ENCODE peak calls at places on chromosomes 5 and 9, in four cellular contexts. E is T-helper 2 cell; O is GM12878; P is stimulated activated CD4-positive, alpha-beta T cell treated with anti-CD3 and anti-CD28 coated beads, Interleukin-2, amount 100 ng/mL, for 48 hours. Y is an unnamed sample.

GRCh38 chr9:35904966-35905781 is 828 bp upstream of the HRCT1 start:
- DNase-seq in E (no peak), O (no peak), P (no peak), Y (no peak)

GRCh38 chr5:88878976-88879375 is 4.0 kb downstream of the MEF2C start:
- DNase-seq in E (no peak), P (no peak), O (no peak), Y (no peak)

GRCh38 chr9:12814877-12815237 is 40.0 kb downstream of the LURAP1L start:
- DNase-seq in O (no peak), E (no peak), P (no peak), Y (no peak)

GRCh38 chr5:171387970-171388815 is 544 bp downstream of the NPM1 start:
- DNase-seq in O (peak; percentile 59), E (peak; percentile 90), P (peak; percentile 78), Y (peak; percentile 68)

GRCh38 chr9:104745852-104746251 is 1.6 kb upstream of the NIPSNAP3A start:
- DNase-seq in O (no peak), E (no peak), P (no peak), Y (no peak)

GRCh38 chr5:64532657-64533056 is 26.8 kb downstream of the RGS7BP start:
- DNase-seq in P (no peak), O (no peak), E (no peak), Y (no peak)

GRCh38 chr5:26553079-26553478 is 485.3 kb downstream of the CDH9 start:
- DNase-seq in O (no peak), E (no peak), P (no peak), Y (no peak)

GRCh38 chr5:86838078-86838477 is 220.3 kb downstream of the COX7C start:
- DNase-seq in E (no peak), O (no peak), P (no peak), Y (no peak)

GRCh38 chr5:169875091-169875727 is 105.1 kb downstream of the INSYN2B start:
- DNase-seq in E (no peak), O (no peak), P (no peak), Y (no peak)

GRCh38 chr5:128579669-128580068 is 41.6 kb upstream of the FBN2 start:
- DNase-seq in E (no peak), O (no peak), P (no peak), Y (no peak)

GRCh38 chr5:72063219-72063819 is 44.0 kb upstream of the MAP1B start:
- DNase-seq in P (peak; percentile 18), O (no peak), E (peak; percentile 7), Y (no peak)

GRCh38 chr9:120265791-120266190 is 314.2 kb downstream of the CDK5RAP2 start:
- DNase-seq in P (no peak), E (no peak), O (no peak), Y (no peak)

GRCh38 chr5:9698125-9698848 is 68.1 kb upstream of the TAS2R1 start:
- DNase-seq in O (no peak), E (no peak), P (no peak), Y (no peak)

GRCh38 chr9:95048225-95049087 is 269.1 kb downstream of the FANCC start:
- DNase-seq in O (no peak), E (peak; percentile 54), P (peak; percentile 34), Y (peak; percentile 4)

GRCh38 chr9:95508968-95509850 is 7.6 kb downstream of the PTCH1 start:
- DNase-seq in P (peak; percentile 39), O (peak; percentile 56), E (peak; percentile 82), Y (peak; percentile 38)

GRCh38 chr9:106682420-106682819 is 180.5 kb upstream of the ZNF462 start:
- DNase-seq in O (no peak), P (no peak), E (no peak), Y (no peak)

GRCh38 chr9:2340046-2340760 is 281.4 kb upstream of the VLDLR start:
- DNase-seq in O (no peak), P (no peak), E (no peak), Y (no peak)

GRCh38 chr5:177023247-177023703 is 779 bp downstream of the ZNF346 start:
- DNase-seq in O (no peak), P (no peak), E (peak; percentile 20), Y (no peak)

GRCh38 chr9:88530051-88530450 is 4.9 kb upstream of the NXNL2 start:
- DNase-seq in P (no peak), O (no peak), E (no peak), Y (no peak)

GRCh38 chr9:108156270-108156998 is 666.9 kb upstream of the KLF4 start:
- DNase-seq in O (no peak), E (no peak), P (no peak), Y (no peak)

GRCh38 chr9:112268421-112268820 is 65.0 kb downstream of the PTBP3 start:
- DNase-seq in O (no peak), P (no peak), E (no peak), Y (no peak)